ENCODE peak calls at places on chromosomes 7 and 10, in four cellular contexts. T, O, P and D are unnamed samples.

GRCh38 chr10:25877296-25877695 is 56.7 kb upstream of the MYO3A start:
- DNase-seq in T (no peak), O (no peak), P (no peak), D (no peak)

GRCh38 chr10:76115471-76116155 is 684.2 kb downstream of the LRMDA start:
- DNase-seq in T (no peak), O (no peak), P (no peak), D (no peak)

GRCh38 chr10:34097682-34098081 is 717.4 kb downstream of the PARD3 start:
- DNase-seq in T (no peak), O (no peak), P (no peak), D (no peak)

GRCh38 chr10:28470873-28471704 is 61.8 kb upstream of the WAC start:
- DNase-seq in T (no peak), O (no peak), P (no peak), D (no peak)

GRCh38 chr7:132541656-132542055 is 34.6 kb downstream of the PLXNA4 start:
- DNase-seq in T (no peak), O (no peak), P (no peak), D (no peak)

GRCh38 chr7:134520130-134520529 is 7.2 kb upstream of the AKR1B10 start:
- DNase-seq in T (no peak), O (no peak), P (peak; percentile 12), D (no peak)

GRCh38 chr10:15460661-15461060 is 89.6 kb upstream of the FAM171A1 start:
- DNase-seq in T (no peak), O (no peak), P (no peak), D (no peak)

GRCh38 chr10:103630156-103630555 is 136.7 kb downstream of the NEURL1 start:
- DNase-seq in T (no peak), O (no peak), P (no peak), D (no peak)

GRCh38 chr10:99531696-99532050 is 1.1 kb upstream of the NKX2-3 start:
- DNase-seq in T (no peak), O (no peak), P (no peak), D (no peak)

GRCh38 chr7:25098096-25099046 is 26.7 kb downstream of the CYCS start:
- DNase-seq in T (peak; percentile 51), O (peak; percentile 35), P (peak; percentile 75), D (peak; percentile 29)

GRCh38 chr10:98041352-98042043 is 11.1 kb upstream of the CRTAC1 start:
- DNase-seq in T (peak; percentile 26), O (no peak), P (peak; percentile 39), D (peak; percentile 13)

GRCh38 chr7:71504697-71505441 is 372.9 kb downstream of the GALNT17 start:
- DNase-seq in T (no peak), O (no peak), P (no peak), D (no peak)

GRCh38 chr10:112728118-112728963 is 221.7 kb upstream of the TCF7L2 start:
- DNase-seq in T (no peak), O (no peak), P (no peak), D (no peak)

GRCh38 chr7:141454338-141454737 is 96.9 kb upstream of the AGK start:
- DNase-seq in T (no peak), O (no peak), P (no peak), D (no peak)

GRCh38 chr7:39951156-39951942 is 1.3 kb downstream of the CDK13 start:
- DNase-seq in T (peak; percentile 55), O (peak; percentile 16), P (peak; percentile 52), D (peak; percentile 44)

GRCh38 chr10:37712489-37713131 is 144.8 kb downstream of the ZNF248 start:
- DNase-seq in T (no peak), O (no peak), P (no peak), D (no peak)

GRCh38 chr7:154503962-154504550 is 451.9 kb downstream of the DPP6 start:
- DNase-seq in T (no peak), O (peak; percentile 49), P (peak; percentile 21), D (no peak)

GRCh38 chr7:143073556-143073955 is 21.4 kb downstream of the OR6V1 start:
- DNase-seq in T (no peak), O (no peak), P (no peak), D (no peak)